ENCODE peak calls at places on chromosomes 12 and 14, in nine cellular contexts. One of them, this sample, is unnamed.

GRCh38 chr14:101197595-101198397 is 294.3 kb upstream of the RTL1 start:
- DNase-seq in neuronal stem cell: no peak
- DNase-seq in esophagus squamous epithelium: no peak
- DNase-seq in CD8-positive, alpha-beta T cell: peak
- DNase-seq in upper lobe of right lung: peak
- DNase-seq in thoracic aorta: no peak
- DNase-seq in pancreas: no peak
- DNase-seq in GM12865: no peak
- DNase-seq in AG04449: no peak
- DNase-seq in this sample: no peak

GRCh38 chr12:65825573-65826512 is 1.6 kb downstream of the HMGA2 start:
- DNase-seq in neuronal stem cell: peak
- DNase-seq in esophagus squamous epithelium: no peak
- DNase-seq in CD8-positive, alpha-beta T cell: no peak
- DNase-seq in upper lobe of right lung: peak
- DNase-seq in thoracic aorta: no peak
- DNase-seq in pancreas: peak
- DNase-seq in GM12865: peak
- DNase-seq in AG04449: no peak
- DNase-seq in this sample: no peak

GRCh38 chr12:121789800-121790748 is 3.4 kb downstream of the RHOF start:
- DNase-seq in neuronal stem cell: no peak
- DNase-seq in esophagus squamous epithelium: peak
- DNase-seq in CD8-positive, alpha-beta T cell: peak
- DNase-seq in upper lobe of right lung: peak
- DNase-seq in thoracic aorta: no peak
- DNase-seq in pancreas: no peak
- DNase-seq in GM12865: peak
- DNase-seq in AG04449: no peak
- DNase-seq in this sample: peak

GRCh38 chr12:5096241-5096880 is 52.7 kb downstream of the KCNA5 start:
- DNase-seq in neuronal stem cell: no peak
- DNase-seq in esophagus squamous epithelium: no peak
- DNase-seq in CD8-positive, alpha-beta T cell: no peak
- DNase-seq in upper lobe of right lung: no peak
- DNase-seq in thoracic aorta: no peak
- DNase-seq in pancreas: no peak
- DNase-seq in GM12865: no peak
- DNase-seq in AG04449: no peak
- DNase-seq in this sample: no peak

GRCh38 chr14:100856056-100856950 is 30.4 kb downstream of the MEG3 start:
- DNase-seq in neuronal stem cell: no peak
- DNase-seq in esophagus squamous epithelium: no peak
- DNase-seq in CD8-positive, alpha-beta T cell: no peak
- DNase-seq in upper lobe of right lung: no peak
- DNase-seq in thoracic aorta: no peak
- DNase-seq in pancreas: no peak
- DNase-seq in GM12865: no peak
- DNase-seq in AG04449: no peak
- DNase-seq in this sample: peak

GRCh38 chr14:33271216-33271615 is 332.5 kb downstream of the NPAS3 start:
- DNase-seq in neuronal stem cell: no peak
- DNase-seq in esophagus squamous epithelium: no peak
- DNase-seq in CD8-positive, alpha-beta T cell: no peak
- DNase-seq in upper lobe of right lung: no peak
- DNase-seq in thoracic aorta: no peak
- DNase-seq in pancreas: no peak
- DNase-seq in GM12865: no peak
- DNase-seq in AG04449: no peak
- DNase-seq in this sample: no peak

GRCh38 chr14:93032301-93032929 is 83.3 kb downstream of the ITPK1 start:
- DNase-seq in neuronal stem cell: no peak
- DNase-seq in esophagus squamous epithelium: no peak
- DNase-seq in CD8-positive, alpha-beta T cell: no peak
- DNase-seq in upper lobe of right lung: no peak
- DNase-seq in thoracic aorta: no peak
- DNase-seq in pancreas: no peak
- DNase-seq in GM12865: no peak
- DNase-seq in AG04449: no peak
- DNase-seq in this sample: no peak

GRCh38 chr12:26264215-26264838 is 69.0 kb downstream of the SSPN start:
- DNase-seq in neuronal stem cell: no peak
- DNase-seq in esophagus squamous epithelium: no peak
- DNase-seq in CD8-positive, alpha-beta T cell: no peak
- DNase-seq in upper lobe of right lung: no peak
- DNase-seq in thoracic aorta: no peak
- DNase-seq in pancreas: no peak
- DNase-seq in GM12865: no peak
- DNase-seq in AG04449: no peak
- DNase-seq in this sample: no peak

GRCh38 chr14:52741865-52742264 is 11.9 kb downstream of the STYX start:
- DNase-seq in neuronal stem cell: no peak
- DNase-seq in esophagus squamous epithelium: no peak
- DNase-seq in CD8-positive, alpha-beta T cell: no peak
- DNase-seq in upper lobe of right lung: no peak
- DNase-seq in thoracic aorta: no peak
- DNase-seq in pancreas: no peak
- DNase-seq in GM12865: peak
- DNase-seq in AG04449: no peak
- DNase-seq in this sample: no peak

GRCh38 chr12:29241821-29242591 is 92.9 kb downstream of the FAR2 start:
- DNase-seq in neuronal stem cell: peak
- DNase-seq in esophagus squamous epithelium: no peak
- DNase-seq in CD8-positive, alpha-beta T cell: no peak
- DNase-seq in upper lobe of right lung: no peak
- DNase-seq in thoracic aorta: no peak
- DNase-seq in pancreas: no peak
- DNase-seq in GM12865: peak
- DNase-seq in AG04449: peak
- DNase-seq in this sample: no peak

GRCh38 chr12:78120866-78121590 is 290.3 kb downstream of the NAV3 start:
- DNase-seq in neuronal stem cell: no peak
- DNase-seq in esophagus squamous epithelium: no peak
- DNase-seq in CD8-positive, alpha-beta T cell: no peak
- DNase-seq in upper lobe of right lung: no peak
- DNase-seq in thoracic aorta: no peak
- DNase-seq in pancreas: no peak
- DNase-seq in GM12865: peak
- DNase-seq in AG04449: no peak
- DNase-seq in this sample: no peak

GRCh38 chr14:60984225-60984624 is 3.2 kb downstream of the SLC38A6 start:
- DNase-seq in neuronal stem cell: no peak
- DNase-seq in esophagus squamous epithelium: no peak
- DNase-seq in CD8-positive, alpha-beta T cell: no peak
- DNase-seq in upper lobe of right lung: no peak
- DNase-seq in thoracic aorta: no peak
- DNase-seq in pancreas: no peak
- DNase-seq in GM12865: no peak
- DNase-seq in AG04449: no peak
- DNase-seq in this sample: no peak

GRCh38 chr14:60981626-60982455 is 796 bp downstream of the SLC38A6 start:
- DNase-seq in neuronal stem cell: no peak
- DNase-seq in esophagus squamous epithelium: no peak
- DNase-seq in CD8-positive, alpha-beta T cell: no peak
- DNase-seq in upper lobe of right lung: no peak
- DNase-seq in thoracic aorta: no peak
- DNase-seq in pancreas: no peak
- DNase-seq in GM12865: peak
- DNase-seq in AG04449: peak
- DNase-seq in this sample: no peak

GRCh38 chr14:60980811-60981625 is at the start of the genes SLC38A6 and TRMT5:
- DNase-seq in neuronal stem cell: peak
- DNase-seq in esophagus squamous epithelium: peak
- DNase-seq in CD8-positive, alpha-beta T cell: peak
- DNase-seq in upper lobe of right lung: peak
- DNase-seq in thoracic aorta: peak
- DNase-seq in pancreas: peak
- DNase-seq in GM12865: peak
- DNase-seq in AG04449: peak
- DNase-seq in this sample: peak

DNA sequence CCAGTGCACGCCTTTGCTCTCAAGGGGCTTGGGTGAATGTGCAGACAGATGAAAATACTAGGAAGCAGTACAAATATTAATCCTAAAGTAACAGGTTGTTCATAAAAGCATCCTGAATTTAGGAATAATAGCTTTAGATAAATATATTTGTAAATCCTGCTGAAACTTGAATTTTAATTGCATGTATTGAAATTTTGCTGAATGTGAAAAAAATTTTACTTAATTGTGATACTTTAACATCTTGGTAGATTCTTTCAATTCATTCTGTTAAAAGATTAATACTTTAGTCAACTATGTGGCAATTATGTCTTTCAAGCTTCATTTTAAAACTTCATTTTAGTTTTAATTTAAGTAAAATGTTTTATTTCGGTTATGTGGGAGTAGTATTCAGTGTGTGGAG is 5.5 kb downstream of the SLC38A6 start:
- DNase-seq in neuronal stem cell: no peak
- DNase-seq in esophagus squamous epithelium: no peak
- DNase-seq in CD8-positive, alpha-beta T cell: no peak
- DNase-seq in upper lobe of right lung: no peak
- DNase-seq in thoracic aorta: no peak
- DNase-seq in pancreas: no peak
- DNase-seq in GM12865: no peak
- DNase-seq in AG04449: no peak
- DNase-seq in this sample: no peak
- H3K4me3 ChIP-seq in neuronal stem cell: no peak
- H3K4me3 ChIP-seq in esophagus squamous epithelium: no peak
- H3K4me3 ChIP-seq in CD8-positive, alpha-beta T cell: no peak
- H3K4me3 ChIP-seq in upper lobe of right lung: no peak
- H3K4me3 ChIP-seq in thoracic aorta: no peak
- H3K4me3 ChIP-seq in pancreas: no peak
- H3K4me3 ChIP-seq in GM12865: no peak
- H3K4me3 ChIP-seq in AG04449: no peak
- H3K4me3 ChIP-seq in this sample: no peak

GRCh38 chr12:56118688-56119045 is 601 bp downstream of the ZC3H10 start:
- DNase-seq in neuronal stem cell: no peak
- DNase-seq in esophagus squamous epithelium: no peak
- DNase-seq in CD8-positive, alpha-beta T cell: no peak
- DNase-seq in upper lobe of right lung: no peak
- DNase-seq in thoracic aorta: no peak
- DNase-seq in pancreas: peak
- DNase-seq in GM12865: no peak
- DNase-seq in AG04449: no peak
- DNase-seq in this sample: no peak

GRCh38 chr12:56117778-56118687 is at the start of gene ZC3H10:
- DNase-seq in neuronal stem cell: peak
- DNase-seq in esophagus squamous epithelium: peak
- DNase-seq in CD8-positive, alpha-beta T cell: peak
- DNase-seq in upper lobe of right lung: peak
- DNase-seq in thoracic aorta: peak
- DNase-seq in pancreas: peak
- DNase-seq in GM12865: peak
- DNase-seq in AG04449: peak
- DNase-seq in this sample: peak

GRCh38 chr12:56116267-56117081 is at the start of gene RPL41:
- DNase-seq in neuronal stem cell: peak
- DNase-seq in esophagus squamous epithelium: peak
- DNase-seq in CD8-positive, alpha-beta T cell: peak
- DNase-seq in upper lobe of right lung: peak
- DNase-seq in thoracic aorta: peak
- DNase-seq in pancreas: peak
- DNase-seq in GM12865: peak
- DNase-seq in AG04449: peak
- DNase-seq in this sample: peak

GRCh38 chr12:56114084-56114483 is 2.3 kb upstream of the RPL41 start:
- DNase-seq in neuronal stem cell: no peak
- DNase-seq in esophagus squamous epithelium: no peak
- DNase-seq in CD8-positive, alpha-beta T cell: no peak
- DNase-seq in upper lobe of right lung: no peak
- DNase-seq in thoracic aorta: no peak
- DNase-seq in pancreas: no peak
- DNase-seq in GM12865: no peak
- DNase-seq in AG04449: no peak
- DNase-seq in this sample: no peak

GRCh38 chr12:56115329-56115728 is 1.1 kb upstream of the RPL41 start:
- DNase-seq in neuronal stem cell: no peak
- DNase-seq in esophagus squamous epithelium: no peak
- DNase-seq in CD8-positive, alpha-beta T cell: no peak
- DNase-seq in upper lobe of right lung: no peak
- DNase-seq in thoracic aorta: no peak
- DNase-seq in pancreas: peak
- DNase-seq in GM12865: no peak
- DNase-seq in AG04449: no peak
- DNase-seq in this sample: no peak
- H3K4me3 ChIP-seq in neuronal stem cell: no peak
- H3K4me3 ChIP-seq in esophagus squamous epithelium: peak
- H3K4me3 ChIP-seq in CD8-positive, alpha-beta T cell: peak
- H3K4me3 ChIP-seq in upper lobe of right lung: peak
- H3K4me3 ChIP-seq in thoracic aorta: peak
- H3K4me3 ChIP-seq in pancreas: peak
- H3K4me3 ChIP-seq in GM12865: peak
- H3K4me3 ChIP-seq in AG04449: no peak
- H3K4me3 ChIP-seq in this sample: peak

GRCh38 chr12:109356586-109356985 is 8.9 kb downstream of the MYO1H start:
- DNase-seq in neuronal stem cell: no peak
- DNase-seq in esophagus squamous epithelium: no peak
- DNase-seq in CD8-positive, alpha-beta T cell: no peak
- DNase-seq in upper lobe of right lung: no peak
- DNase-seq in thoracic aorta: no peak
- DNase-seq in pancreas: no peak
- DNase-seq in GM12865: no peak
- DNase-seq in AG04449: no peak
- DNase-seq in this sample: no peak

GRCh38 chr12:109357032-109357431 is 9.3 kb downstream of the MYO1H start:
- DNase-seq in neuronal stem cell: no peak
- DNase-seq in esophagus squamous epithelium: no peak
- DNase-seq in CD8-positive, alpha-beta T cell: no peak
- DNase-seq in upper lobe of right lung: no peak
- DNase-seq in thoracic aorta: no peak
- DNase-seq in pancreas: no peak
- DNase-seq in GM12865: no peak
- DNase-seq in AG04449: no peak
- DNase-seq in this sample: no peak

GRCh38 chr12:109358154-109358869 is 10.6 kb downstream of the MYO1H start:
- DNase-seq in neuronal stem cell: no peak
- DNase-seq in esophagus squamous epithelium: no peak
- DNase-seq in CD8-positive, alpha-beta T cell: no peak
- DNase-seq in upper lobe of right lung: no peak
- DNase-seq in thoracic aorta: no peak
- DNase-seq in pancreas: no peak
- DNase-seq in GM12865: peak
- DNase-seq in AG04449: no peak
- DNase-seq in this sample: no peak
- H3K4me3 ChIP-seq in neuronal stem cell: no peak
- H3K4me3 ChIP-seq in esophagus squamous epithelium: no peak
- H3K4me3 ChIP-seq in CD8-positive, alpha-beta T cell: no peak
- H3K4me3 ChIP-seq in upper lobe of right lung: peak
- H3K4me3 ChIP-seq in thoracic aorta: no peak
- H3K4me3 ChIP-seq in pancreas: no peak
- H3K4me3 ChIP-seq in GM12865: peak
- H3K4me3 ChIP-seq in AG04449: no peak
- H3K4me3 ChIP-seq in this sample: no peak

DNA sequence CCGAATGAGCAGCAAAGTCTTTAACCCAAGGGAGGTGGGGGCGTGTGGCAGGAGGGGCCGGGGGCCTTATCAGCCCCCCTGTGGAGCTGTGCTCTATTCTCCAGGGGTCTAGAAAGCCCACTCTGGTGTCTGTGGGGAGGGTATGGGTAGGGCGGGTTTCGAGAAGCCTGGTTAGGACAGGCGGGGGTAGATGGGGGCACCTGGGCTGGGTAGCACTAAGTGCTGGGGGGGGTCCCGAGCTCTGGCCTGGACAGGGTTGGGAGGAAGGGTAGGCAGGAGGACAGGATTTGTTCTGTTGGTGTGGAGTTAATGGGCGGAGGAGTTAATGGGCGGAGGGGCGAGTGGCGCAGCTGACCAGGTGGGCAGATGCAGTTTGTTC is 2.0 kb downstream of the PACS2 start:
- DNase-seq in neuronal stem cell: no peak
- DNase-seq in esophagus squamous epithelium: no peak
- DNase-seq in CD8-positive, alpha-beta T cell: no peak
- DNase-seq in upper lobe of right lung: no peak
- DNase-seq in thoracic aorta: no peak
- DNase-seq in pancreas: no peak
- DNase-seq in GM12865: no peak
- DNase-seq in AG04449: no peak
- DNase-seq in this sample: no peak
- H3K4me3 ChIP-seq in neuronal stem cell: no peak
- H3K4me3 ChIP-seq in esophagus squamous epithelium: peak
- H3K4me3 ChIP-seq in CD8-positive, alpha-beta T cell: no peak
- H3K4me3 ChIP-seq in upper lobe of right lung: no peak
- H3K4me3 ChIP-seq in thoracic aorta: peak
- H3K4me3 ChIP-seq in pancreas: no peak
- H3K4me3 ChIP-seq in GM12865: no peak
- H3K4me3 ChIP-seq in AG04449: peak
- H3K4me3 ChIP-seq in this sample: peak